ENCODE peak calls at places on chromosomes 2 and 18, in six cellular contexts. G is WTC11, O is BJ, H is uterus, V is kidney, Q is HFF-Myc. B is an unnamed sample.

GRCh38 chr2:145563752-145564615 is 1044.1 kb upstream of the ZEB2 start:
- DNase-seq in G (no peak), O (no peak), H (no peak), V (no peak), Q (no peak), B (peak; percentile 24)

GRCh38 chr2:217510790-217511291 is 492.0 kb downstream of the TNS1 start:
- DNase-seq in G (peak; percentile 58), O (peak; percentile 38), H (peak; percentile 78), V (no peak), Q (peak; percentile 73), B (peak; percentile 87)

GRCh38 chr2:110732422-110733413 is at the start of gene ACOXL:
- DNase-seq in G (peak; percentile 91), O (no peak), H (no peak), V (peak; percentile 86), Q (no peak), B (no peak)

GRCh38 chr18:48832961-48833700 is 117.6 kb downstream of the SMAD7 start:
- DNase-seq in G (peak; percentile 12), O (no peak), H (peak; percentile 30), V (peak; percentile 94), Q (peak; percentile 76), B (no peak)

GRCh38 chr18:76394780-76395476 is 100.1 kb downstream of the ZNF516 start:
- DNase-seq in G (no peak), O (peak; percentile 54), H (peak; percentile 17), V (no peak), Q (no peak), B (no peak)

GRCh38 chr2:85873679-85874078 is 15.1 kb downstream of the ST3GAL5 start:
- DNase-seq in G (peak; percentile 38), O (no peak), H (no peak), V (no peak), Q (no peak), B (no peak)

GRCh38 chr2:75517562-75518230 is 43.0 kb downstream of the EVA1A start:
- DNase-seq in G (no peak), O (no peak), H (no peak), V (no peak), Q (no peak), B (no peak)

GRCh38 chr2:46294185-46294836 is 2.9 kb upstream of the EPAS1 start:
- DNase-seq in G (peak; percentile 69), O (no peak), H (no peak), V (no peak), Q (no peak), B (no peak)

GRCh38 chr2:238997137-238997390 is 149.2 kb downstream of the TWIST2 start:
- DNase-seq in G (no peak), O (no peak), H (no peak), V (no peak), Q (no peak), B (no peak)

GRCh38 chr2:138698428-138698827 is 81.8 kb downstream of the NXPH2 start:
- DNase-seq in G (no peak), O (no peak), H (no peak), V (no peak), Q (no peak), B (no peak)

GRCh38 chr18:74778191-74778847 is 180.6 kb downstream of the ZNF407 start:
- DNase-seq in G (no peak), O (no peak), H (no peak), V (no peak), Q (no peak), B (no peak)

GRCh38 chr2:20130821-20131645 is 79.6 kb upstream of the LAPTM4A start:
- DNase-seq in G (no peak), O (no peak), H (no peak), V (no peak), Q (no peak), B (no peak)

GRCh38 chr18:2411381-2411977 is 159.8 kb downstream of the METTL4 start:
- DNase-seq in G (no peak), O (peak; percentile 28), H (no peak), V (no peak), Q (peak; percentile 11), B (no peak)

GRCh38 chr2:12051831-12052230 is 305.4 kb downstream of the LPIN1 start:
- DNase-seq in G (no peak), O (no peak), H (no peak), V (no peak), Q (no peak), B (peak; percentile 57)

GRCh38 chr2:83844490-83844889 is 614.6 kb downstream of the SUCLG1 start:
- DNase-seq in G (no peak), O (no peak), H (no peak), V (no peak), Q (no peak), B (no peak)
- TF ChIP-seq CTCF in G (no peak), O (no peak), H (no peak), V (no peak), Q (no peak), B (no peak)

GRCh38 chr2:3539836-3540235 is 18.3 kb downstream of the RNASEH1 start:
- DNase-seq in G (peak; percentile 16), O (no peak), H (no peak), V (no peak), Q (no peak), B (no peak)
- TF ChIP-seq CTCF in G (no peak), O (no peak), H (no peak), V (no peak), Q (no peak), B (no peak)

GRCh38 chr2:24024018-24024417 is 14.1 kb downstream of the MFSD2B start:
- DNase-seq in G (peak; percentile 43), O (no peak), H (no peak), V (no peak), Q (no peak), B (no peak)

GRCh38 chr2:24022975-24023575 is 13.2 kb downstream of the MFSD2B start:
- DNase-seq in G (no peak), O (no peak), H (no peak), V (no peak), Q (no peak), B (no peak)

GRCh38 chr2:24019729-24020128 is 9.8 kb downstream of the MFSD2B start:
- DNase-seq in G (no peak), O (no peak), H (no peak), V (no peak), Q (no peak), B (no peak)

GRCh38 chr2:24022324-24022974 is 12.6 kb downstream of the MFSD2B start:
- DNase-seq in G (no peak), O (no peak), H (no peak), V (no peak), Q (no peak), B (no peak)

DNA sequence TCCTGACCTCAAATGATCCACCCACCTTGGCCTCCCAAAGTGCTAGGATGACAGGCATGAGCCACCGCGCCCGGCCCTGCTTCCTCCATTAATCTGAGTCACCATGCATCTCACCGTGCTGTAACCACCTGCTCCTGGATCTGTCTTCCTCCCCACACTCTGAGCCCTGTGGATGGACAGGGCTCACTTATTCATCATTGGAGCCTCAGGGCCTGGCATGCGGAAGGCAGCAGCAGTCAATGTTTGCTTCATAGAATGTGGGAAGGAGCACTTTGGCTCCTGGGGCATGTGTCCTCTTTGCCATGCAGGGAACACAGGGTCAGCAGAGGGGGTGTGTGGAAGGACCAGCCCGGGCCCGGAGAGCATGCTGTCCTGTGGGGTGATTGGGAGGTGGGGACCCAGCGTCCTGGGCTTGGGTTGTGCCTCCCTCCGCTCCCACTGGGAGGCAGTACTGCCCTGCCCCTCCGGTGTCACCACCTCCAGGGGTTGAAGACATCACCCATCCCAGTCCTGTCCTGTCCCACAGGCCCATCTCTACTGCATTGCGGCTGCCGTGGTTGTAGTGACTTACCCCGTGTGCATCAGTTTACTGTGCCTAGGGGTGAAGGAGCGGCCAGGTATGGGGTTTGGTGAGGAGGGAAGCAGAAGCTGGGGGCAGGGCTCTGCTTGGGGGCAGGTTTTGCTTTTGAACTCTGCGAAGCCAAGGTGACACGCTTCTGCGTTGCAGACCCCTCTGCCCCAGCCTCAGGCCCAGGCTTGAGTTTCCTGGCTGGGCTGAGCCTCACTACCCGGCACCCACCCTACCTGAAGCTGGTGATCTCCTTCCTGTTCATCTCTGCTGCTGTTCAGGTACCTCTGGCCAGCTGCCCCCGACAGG is 11.5 kb downstream of the MFSD2B start:
- DNase-seq in G (peak; percentile 83), O (no peak), H (no peak), V (no peak), Q (no peak), B (no peak)
- TF ChIP-seq CTCF in G (peak; percentile 39), O (peak; percentile 29), H (no peak), V (no peak), Q (peak; percentile 43), B (no peak)

GRCh38 chr2:223613017-223613950 is 11.1 kb upstream of the SCG2 start:
- DNase-seq in G (peak; percentile 60), O (peak; percentile 93), H (peak; percentile 89), V (peak; percentile 92), Q (peak; percentile 92), B (peak; percentile 93)
- TF ChIP-seq CTCF in G (no peak), O (peak; percentile 32), H (no peak), V (no peak), Q (no peak), B (peak; percentile 28)

B was measured in AG04450.